ENCODE peak calls at places on chromosomes 7 and 10, in eight cellular contexts. O is AG04450, E is non-pigmented ciliary epithelial cell, K is Peyer's patch, W is H54, F is COR-L47, I is dermis microvascular lymphatic vessel endothelial cell, Y is NCI-H460. H is an unnamed sample.

GRCh38 chr7:39911167-39911566 is 38.9 kb upstream of the CDK13 start:
- DNase-seq in O (no peak), Y (no peak), W (no peak), I (no peak), E (no peak), F (no peak), K (no peak), H (no peak)

GRCh38 chr7:3280445-3280844 is 20.6 kb upstream of the SDK1 start:
- DNase-seq in O (peak; percentile 49), F (no peak), K (no peak), E (no peak), I (no peak), W (no peak), Y (no peak), H (no peak)

GRCh38 chr7:621572-622285 is 102.1 kb upstream of the PDGFA start:
- DNase-seq in W (no peak), O (no peak), K (peak; percentile 43), Y (no peak), I (no peak), E (no peak), F (no peak), H (no peak)

GRCh38 chr7:5425507-5426225 is 2.0 kb upstream of the TNRC18 start:
- DNase-seq in W (peak; percentile 89), O (peak; percentile 67), I (peak; percentile 88), K (peak; percentile 75), Y (peak; percentile 78), E (no peak), F (peak; percentile 67), H (peak; percentile 54)

GRCh38 chr10:86401588-86402282 is 35.1 kb upstream of the GRID1 start:
- DNase-seq in K (peak; percentile 71), F (no peak), O (no peak), E (no peak), W (no peak), I (no peak), Y (no peak), H (peak; percentile 31)

GRCh38 chr10:48363617-48364355 is 57.3 kb downstream of the MAPK8 start:
- DNase-seq in K (no peak), E (peak; percentile 40), O (peak; percentile 51), F (peak; percentile 30), W (no peak), Y (peak; percentile 64), I (peak; percentile 85), H (peak; percentile 80)

GRCh38 chr7:83130623-83131545 is 31.8 kb downstream of the PCLO start:
- DNase-seq in Y (no peak), I (no peak), F (peak; percentile 78), W (no peak), E (no peak), O (no peak), K (no peak), H (no peak)

GRCh38 chr10:109504401-109504800 is 418.9 kb downstream of the XPNPEP1 start:
- DNase-seq in W (no peak), I (peak; percentile 5), F (no peak), K (no peak), O (no peak), Y (no peak), E (no peak), H (no peak)

GRCh38 chr7:18265611-18266281 is 229.8 kb upstream of the HDAC9 start:
- DNase-seq in F (no peak), Y (no peak), I (no peak), W (no peak), E (no peak), O (no peak), K (no peak), H (no peak)

GRCh38 chr7:98283887-98284222 is 2.4 kb downstream of the BRI3 start:
- DNase-seq in E (no peak), O (no peak), F (no peak), W (no peak), Y (no peak), K (no peak), I (peak; percentile 20), H (no peak)

GRCh38 chr10:89565180-89565579 is 29.8 kb upstream of the SLC16A12 start:
- DNase-seq in O (no peak), E (no peak), F (no peak), I (no peak), K (no peak), W (no peak), Y (no peak), H (no peak)

GRCh38 chr10:98394855-98395440 is 20.0 kb downstream of the PYROXD2 start:
- DNase-seq in Y (no peak), I (no peak), F (no peak), K (no peak), W (no peak), E (no peak), O (no peak), H (no peak)

GRCh38 chr7:156063241-156063810 is 251.1 kb upstream of the SHH start:
- DNase-seq in I (no peak), W (no peak), Y (no peak), E (no peak), F (no peak), K (no peak), O (no peak), H (no peak)

GRCh38 chr7:3294432-3295100 is 6.5 kb upstream of the SDK1 start:
- DNase-seq in E (no peak), K (peak; percentile 75), I (no peak), W (no peak), F (peak; percentile 92), O (no peak), Y (no peak), H (no peak)

GRCh38 chr7:108627476-108628051 is 57.9 kb downstream of the DNAJB9 start:
- DNase-seq in Y (no peak), W (no peak), O (no peak), F (no peak), K (no peak), E (no peak), I (no peak), H (no peak)

GRCh38 chr10:126160971-126161630 is 227.2 kb downstream of the ADAM12 start:
- DNase-seq in Y (peak; percentile 20), F (no peak), I (no peak), K (no peak), O (no peak), W (no peak), E (no peak), H (peak; percentile 40)

GRCh38 chr10:22391605-22392004 is 46.3 kb downstream of the SPAG6 start:
- DNase-seq in O (no peak), F (no peak), I (no peak), K (no peak), E (no peak), Y (no peak), W (no peak), H (no peak)

GRCh38 chr10:47206449-47207279 is 93.3 kb upstream of the GDF10 start:
- DNase-seq in F (no peak), Y (no peak), E (no peak), O (no peak), K (no peak), W (no peak), I (no peak), H (no peak)

GRCh38 chr7:142535123-142535779 is 214.0 kb upstream of the PRSS1 start:
- DNase-seq in K (no peak), Y (peak; percentile 85), F (peak; percentile 74), W (peak; percentile 43), I (peak; percentile 84), E (peak; percentile 87), O (peak; percentile 69), H (peak; percentile 76)

GRCh38 chr10:119176166-119176565 is 2.4 kb downstream of the PRDX3 start:
- DNase-seq in Y (no peak), F (no peak), W (no peak), E (no peak), O (no peak), I (no peak), K (no peak), H (no peak)

GRCh38 chr7:111587715-111588433 is 25.6 kb upstream of the IMMP2L start:
- DNase-seq in F (no peak), Y (no peak), O (no peak), I (no peak), K (no peak), W (no peak), E (peak; percentile 28), H (peak; percentile 8)

GRCh38 chr7:154906736-154907355 is 96.1 kb downstream of the PAXIP1 start:
- DNase-seq in E (no peak), I (no peak), O (no peak), Y (no peak), W (no peak), K (no peak), F (no peak), H (no peak)

GRCh38 chr10:125008689-125009579 is 67.0 kb downstream of the ZRANB1 start:
- DNase-seq in E (no peak), Y (no peak), K (no peak), O (no peak), W (no peak), I (no peak), F (no peak), H (no peak)

GRCh38 chr10:30600005-30600404 is 29.5 kb downstream of the LYZL2 start:
- DNase-seq in E (no peak), K (no peak), O (no peak), W (no peak), F (no peak), Y (no peak), I (no peak), H (no peak)

GRCh38 chr10:70985824-70986336 is 97.5 kb upstream of the PCBD1 start:
- DNase-seq in W (no peak), Y (no peak), K (peak; percentile 59), F (peak; percentile 44), I (no peak), O (no peak), E (no peak), H (no peak)

GRCh38 chr10:14554843-14555205 is 219.9 kb downstream of the FAM107B start:
- DNase-seq in I (peak; percentile 73), E (no peak), F (no peak), K (no peak), W (no peak), Y (no peak), O (no peak), H (no peak)

GRCh38 chr10:128013626-128014025 is 106.7 kb downstream of the PTPRE start:
- DNase-seq in O (no peak), W (no peak), I (peak; percentile 76), F (no peak), K (no peak), E (no peak), Y (no peak), H (no peak)

GRCh38 chr10:8130973-8131911 is 76.8 kb downstream of the GATA3 start:
- DNase-seq in K (no peak), Y (no peak), F (no peak), W (peak; percentile 41), E (peak; percentile 22), O (no peak), I (peak; percentile 5), H (peak; percentile 36)

GRCh38 chr7:155815332-155816191 is 3.3 kb upstream of the SHH start:
- DNase-seq in F (peak; percentile 38), W (peak; percentile 93), Y (peak; percentile 55), K (peak; percentile 83), O (no peak), I (peak; percentile 50), E (no peak), H (peak; percentile 81)

GRCh38 chr7:133973710-133974109 is 153.4 kb upstream of the LRGUK start:
- DNase-seq in O (no peak), Y (no peak), W (no peak), K (no peak), I (no peak), E (no peak), F (no peak), H (no peak)

GRCh38 chr10:80133221-80133620 is 691 bp downstream of the PLAC9 start:
- DNase-seq in O (no peak), F (no peak), W (no peak), I (no peak), Y (no peak), K (no peak), E (no peak), H (no peak)

GRCh38 chr10:97428572-97428981 is 2.6 kb downstream of the PGAM1 start:
- DNase-seq in K (no peak), E (no peak), O (no peak), I (no peak), Y (no peak), F (no peak), W (no peak), H (no peak)

GRCh38 chr7:151062399-151063211 is 3.2 kb downstream of the SLC4A2 start:
- DNase-seq in I (no peak), W (peak; percentile 57), K (peak; percentile 94), Y (peak; percentile 72), O (no peak), F (no peak), E (no peak), H (peak; percentile 98)

GRCh38 chr10:51097546-51097945 is 23.3 kb downstream of the PRKG1 start:
- DNase-seq in K (no peak), E (no peak), Y (no peak), W (no peak), I (no peak), F (no peak), O (no peak), H (no peak)

H was measured in A549.